ENCODE peak calls at places on chromosomes 7 and 10, in eight cellular contexts. B is GM06990; U is stimulated activated CD4-positive, alpha-beta T cell treated with anti-CD3 and anti-CD28 coated beads, Interleukin-4, amount 100 ng/mL, for 4 hours; P is left cardiac atrium; S is T-helper 9 cell; N is spleen; E is T-helper 1 cell; R is GM20000. L is an unnamed sample.

GRCh38 chr7:45917658-45918057 is 3.4 kb downstream of the IGFBP3 start:
- DNase-seq in B (peak), U (peak), P (peak), S (peak), N (peak), E (peak), R (peak), L (peak)

GRCh38 chr10:16597656-16598055 is 76.0 kb upstream of the C1QL3 start:
- DNase-seq in B (no peak), U (no peak), P (no peak), S (no peak), N (no peak), E (no peak), R (no peak), L (peak)

GRCh38 chr7:27172388-27172774 is 1.7 kb downstream of the HOXA10 start:
- DNase-seq in B (no peak), U (no peak), P (peak), S (no peak), N (peak), E (no peak), R (no peak), L (no peak)

GRCh38 chr10:110885932-110886674 is 14.4 kb downstream of the PDCD4 start:
- DNase-seq in B (no peak), U (no peak), P (no peak), S (no peak), N (no peak), E (no peak), R (no peak), L (no peak)

GRCh38 chr7:85688712-85689111 is 501.9 kb upstream of the SEMA3D start:
- DNase-seq in B (no peak), U (no peak), P (no peak), S (no peak), N (no peak), E (no peak), R (no peak), L (no peak)

GRCh38 chr10:14560274-14560673 is 214.4 kb downstream of the FAM107B start:
- DNase-seq in B (no peak), U (peak), P (no peak), S (peak), N (peak), E (peak), R (no peak), L (peak)

GRCh38 chr10:80078448-80079311 is at the start of gene TMEM254:
- DNase-seq in B (peak), U (peak), P (peak), S (peak), N (peak), E (peak), R (peak), L (peak)

GRCh38 chr10:124294811-124295770 is 123.6 kb downstream of the OAT start:
- DNase-seq in B (no peak), U (no peak), P (no peak), S (no peak), N (no peak), E (no peak), R (no peak), L (no peak)

GRCh38 chr10:36534471-36535002 is 590.9 kb upstream of the ANKRD30A start:
- DNase-seq in B (peak), U (no peak), P (no peak), S (no peak), N (peak), E (peak), R (no peak), L (no peak)

GRCh38 chr10:124354411-124355382 is 64.0 kb downstream of the OAT start:
- DNase-seq in B (peak), U (peak), P (peak), S (no peak), N (peak), E (peak), R (peak), L (peak)

GRCh38 chr10:10677479-10677878 is 340.2 kb upstream of the CELF2 start:
- DNase-seq in B (no peak), U (peak), P (peak), S (no peak), N (no peak), E (peak), R (peak), L (peak)

GRCh38 chr10:7071421-7071820 is 339.4 kb downstream of the SFMBT2 start:
- DNase-seq in B (no peak), U (no peak), P (no peak), S (no peak), N (no peak), E (no peak), R (no peak), L (no peak)

GRCh38 chr10:74255800-74256422 is 104.9 kb downstream of the ADK start:
- DNase-seq in B (no peak), U (no peak), P (no peak), S (no peak), N (no peak), E (no peak), R (no peak), L (no peak)

GRCh38 chr7:108431099-108431498 is 25.1 kb downstream of the NRCAM start:
- DNase-seq in B (no peak), U (no peak), P (no peak), S (no peak), N (no peak), E (no peak), R (no peak), L (no peak)

GRCh38 chr10:47217123-47217522 is 82.9 kb upstream of the GDF10 start:
- DNase-seq in B (no peak), U (no peak), P (no peak), S (no peak), N (no peak), E (no peak), R (no peak), L (no peak)

GRCh38 chr10:13099144-13099665 is 758 bp upstream of the OPTN start:
- DNase-seq in B (peak), U (no peak), P (no peak), S (peak), N (no peak), E (peak), R (peak), L (peak)

GRCh38 chr10:28928484-28928883 is 251.2 kb downstream of the BAMBI start:
- DNase-seq in B (no peak), U (no peak), P (no peak), S (no peak), N (no peak), E (no peak), R (no peak), L (peak)

GRCh38 chr7:94060772-94061171 is 56.6 kb upstream of the BET1 start:
- DNase-seq in B (no peak), U (no peak), P (no peak), S (no peak), N (no peak), E (no peak), R (peak), L (no peak)

GRCh38 chr7:80218723-80219122 is 84.1 kb downstream of the GNAI1 start:
- DNase-seq in B (no peak), U (no peak), P (no peak), S (no peak), N (no peak), E (peak), R (no peak), L (peak)

GRCh38 chr10:21082206-21082605 is 185.1 kb upstream of the NEBL start:
- DNase-seq in B (no peak), U (no peak), P (no peak), S (no peak), N (no peak), E (no peak), R (no peak), L (no peak)

GRCh38 chr10:44184633-44185314 is 200.1 kb downstream of the CXCL12 start:
- DNase-seq in B (no peak), U (no peak), P (no peak), S (no peak), N (no peak), E (no peak), R (no peak), L (no peak)

L was measured in DMS53.